ENCODE peak calls at places on chromosome 7, in nine cellular contexts. K is kidney epithelial cell, M is NCI-H1436, W is HAP-1, I is mesendoderm, P is NCI-H1417, F is fibroblast of mammary gland, A is iris pigment epithelial cell, S is NCI-H1105. C is an unnamed sample.
A peak's percentile ranks its signal among the peaks of the same experiment; 100 is the strongest.

GRCh38 chr7:135938086-135938485 is 39.1 kb downstream of the MTPN start:
- DNase-seq in K (no peak), P (no peak), M (no peak), W (no peak), I (no peak), S (no peak), A (no peak), F (no peak), C (no peak)

GRCh38 chr7:99928994-99929729 is at the start of gene GJC3:
- DNase-seq in K (no peak), F (peak; percentile 53), P (no peak), I (peak; percentile 88), S (peak; percentile 46), W (peak; percentile 55), M (peak; percentile 41), A (peak; percentile 43), C (peak; percentile 63)

GRCh38 chr7:68424643-68425297 is 1173.5 kb upstream of the AUTS2 start:
- DNase-seq in I (no peak), P (no peak), F (no peak), S (no peak), M (no peak), K (no peak), A (no peak), W (no peak), C (no peak)

GRCh38 chr7:106611911-106612310 is 49.0 kb downstream of the CCDC71L start:
- DNase-seq in W (no peak), M (no peak), F (peak; percentile 69), S (no peak), P (no peak), K (no peak), I (no peak), A (peak; percentile 34), C (no peak)

GRCh38 chr7:36265720-36266119 is 112.7 kb downstream of the EEPD1 start:
- DNase-seq in P (no peak), I (no peak), M (no peak), F (no peak), K (no peak), A (peak; percentile 53), S (no peak), W (no peak), C (no peak)

GRCh38 chr7:40644454-40645188 is 509.8 kb downstream of the SUGCT start:
- DNase-seq in S (no peak), P (no peak), F (no peak), A (no peak), I (no peak), K (no peak), M (no peak), W (no peak), C (no peak)

GRCh38 chr7:17934094-17934493 is 6.2 kb downstream of the SNX13 start:
- DNase-seq in I (no peak), P (no peak), A (no peak), W (no peak), F (no peak), K (no peak), M (no peak), S (no peak), C (no peak)

GRCh38 chr7:140928491-140929309 is 4.0 kb upstream of the BRAF start:
- DNase-seq in P (no peak), M (no peak), A (no peak), K (no peak), S (no peak), W (no peak), F (no peak), I (no peak), C (no peak)

GRCh38 chr7:139855498-139856270 is 26.6 kb downstream of the TBXAS1 start:
- DNase-seq in F (no peak), M (no peak), P (no peak), I (no peak), S (no peak), W (no peak), K (no peak), A (peak; percentile 47), C (no peak)

GRCh38 chr7:57876-58275 is 134.5 kb upstream of the FAM20C start:
- DNase-seq in S (no peak), K (no peak), M (no peak), F (peak; percentile 29), I (no peak), P (no peak), W (no peak), A (no peak), C (no peak)

GRCh38 chr7:4638781-4639575 is 43.1 kb upstream of the FOXK1 start:
- DNase-seq in I (no peak), M (no peak), K (no peak), F (no peak), A (no peak), W (no peak), S (no peak), P (no peak), C (no peak)

GRCh38 chr7:954330-955238 is at the start of gene ADAP1:
- DNase-seq in F (no peak), K (no peak), A (peak; percentile 55), M (no peak), P (no peak), W (peak; percentile 61), I (peak; percentile 29), S (no peak), C (peak; percentile 85)

GRCh38 chr7:73312831-73313520 is 4.3 kb upstream of the NSUN5 start:
- DNase-seq in I (no peak), K (no peak), A (no peak), W (no peak), S (no peak), M (no peak), P (no peak), F (no peak), C (no peak)

GRCh38 chr7:79691094-79691493 is 237.6 kb upstream of the MAGI2 start:
- DNase-seq in W (no peak), F (no peak), S (no peak), I (no peak), A (no peak), P (no peak), K (no peak), M (no peak), C (no peak)

GRCh38 chr7:51027256-51028127 is 244.8 kb upstream of the GRB10 start:
- DNase-seq in W (no peak), F (no peak), I (no peak), A (no peak), K (no peak), S (no peak), P (no peak), M (no peak), C (no peak)

GRCh38 chr7:17939670-17940301 is 508 bp downstream of the SNX13 start:
- DNase-seq in I (no peak), A (peak; percentile 42), K (no peak), M (no peak), P (peak; percentile 32), S (peak; percentile 46), W (peak; percentile 57), F (peak; percentile 29), C (peak; percentile 35)

GRCh38 chr7:159078193-159078910 is 66.3 kb downstream of the VIPR2 start:
- DNase-seq in I (no peak), F (no peak), A (no peak), P (no peak), S (no peak), K (no peak), W (no peak), M (no peak), C (no peak)

GRCh38 chr7:140810830-140811556 is 113.7 kb downstream of the BRAF start:
- DNase-seq in M (peak; percentile 48), S (peak; percentile 56), I (peak; percentile 78), F (peak; percentile 75), K (no peak), W (peak; percentile 78), P (peak; percentile 68), A (peak; percentile 63), C (peak; percentile 26)

GRCh38 chr7:22853674-22854157 is 31.1 kb upstream of the TOMM7 start:
- DNase-seq in I (peak; percentile 61), P (no peak), A (no peak), M (no peak), F (peak; percentile 44), W (peak; percentile 70), S (no peak), K (no peak), C (no peak)

GRCh38 chr7:117875566-117875965 is 2.3 kb upstream of the CTTNBP2 start:
- DNase-seq in W (peak; percentile 77), I (peak; percentile 89), S (no peak), P (peak; percentile 75), M (no peak), K (no peak), F (no peak), A (peak; percentile 28), C (no peak)

GRCh38 chr7:123211545-123211944 is 11.8 kb upstream of the SLC13A1 start:
- DNase-seq in I (no peak), S (no peak), M (no peak), P (no peak), F (no peak), A (no peak), K (no peak), W (no peak), C (no peak)

GRCh38 chr7:17302575-17303142 is 4.2 kb downstream of the AHR start:
- DNase-seq in F (peak; percentile 83), P (peak; percentile 1), W (no peak), K (no peak), I (no peak), S (no peak), M (no peak), A (no peak), C (no peak)

C was measured in frontal cortex.